ENCODE peak calls at places on chromosomes 13 and 19, in six cellular contexts. G, J, N, Z, D and P are unnamed samples.

GRCh38 chr19:6417713-6418561 is 6.7 kb downstream of the KHSRP start:
- DNase-seq in G (peak; percentile 29), J (no peak), N (peak; percentile 66), Z (peak; percentile 5), D (no peak), P (no peak)

GRCh38 chr19:11377237-11377636 is 2.8 kb downstream of the SWSAP1 start:
- DNase-seq in G (peak; percentile 96), J (peak; percentile 87), N (peak; percentile 64), Z (peak; percentile 94), D (peak; percentile 66), P (peak; percentile 46)

GRCh38 chr19:16585808-16586476 is 13.7 kb upstream of the SLC35E1 start:
- DNase-seq in G (no peak), J (peak; percentile 41), N (no peak), Z (peak; percentile 19), D (no peak), P (no peak)

GRCh38 chr13:108425056-108425455 is 155.5 kb downstream of the TNFSF13B start:
- DNase-seq in G (no peak), J (no peak), N (no peak), Z (no peak), D (no peak), P (no peak)

GRCh38 chr13:59874973-59875372 is 288.8 kb downstream of the DIAPH3 start:
- DNase-seq in G (no peak), J (no peak), N (no peak), Z (no peak), D (no peak), P (no peak)

GRCh38 chr19:5801796-5802616 is 2.9 kb upstream of the NRTN start:
- DNase-seq in G (no peak), J (no peak), N (no peak), Z (peak; percentile 12), D (no peak), P (no peak)

GRCh38 chr13:40074338-40074737 is 418.9 kb downstream of the COG6 start:
- DNase-seq in G (no peak), J (no peak), N (peak; percentile 37), Z (no peak), D (no peak), P (no peak)

GRCh38 chr13:113547248-113547971 is 37.1 kb upstream of the TFDP1 start:
- DNase-seq in G (no peak), J (no peak), N (no peak), Z (peak; percentile 39), D (peak; percentile 13), P (no peak)

GRCh38 chr19:2171349-2172145 is 7.8 kb downstream of the DOT1L start:
- DNase-seq in G (no peak), J (no peak), N (no peak), Z (peak; percentile 36), D (no peak), P (no peak)

GRCh38 chr19:35756373-35757230 is at the start of gene HSPB6:
- DNase-seq in G (no peak), J (no peak), N (peak; percentile 91), Z (peak; percentile 72), D (no peak), P (no peak)

GRCh38 chr19:54335979-54336892 is 2.7 kb downstream of the LILRA4 start:
- DNase-seq in G (no peak), J (no peak), N (no peak), Z (no peak), D (no peak), P (no peak)

GRCh38 chr13:97109841-97110492 is 112.2 kb upstream of the MBNL2 start:
- DNase-seq in G (peak; percentile 82), J (peak; percentile 85), N (peak; percentile 95), Z (peak; percentile 85), D (peak; percentile 88), P (peak; percentile 88)

GRCh38 chr19:43395561-43395960 is 19.1 kb upstream of the TEX101 start:
- DNase-seq in G (peak; percentile 27), J (peak; percentile 55), N (no peak), Z (no peak), D (no peak), P (no peak)

GRCh38 chr13:37429976-37430375 is 168.6 kb downstream of the POSTN start:
- DNase-seq in G (no peak), J (peak; percentile 39), N (no peak), Z (peak; percentile 98), D (no peak), P (no peak)

GRCh38 chr19:49997709-49998108 is 27.5 kb downstream of the VRK3 start:
- DNase-seq in G (peak; percentile 48), J (peak; percentile 16), N (no peak), Z (peak; percentile 13), D (no peak), P (peak; percentile 59)

GRCh38 chr13:43414111-43414510 is 372.7 kb downstream of the ENOX1 start:
- DNase-seq in G (no peak), J (no peak), N (no peak), Z (no peak), D (no peak), P (no peak)

GRCh38 chr13:33445476-33445875 is 159.9 kb upstream of the STARD13 start:
- DNase-seq in G (peak; percentile 60), J (no peak), N (no peak), Z (no peak), D (no peak), P (no peak)

GRCh38 chr13:33445024-33445423 is 159.5 kb upstream of the STARD13 start:
- DNase-seq in G (peak; percentile 36), J (no peak), N (no peak), Z (no peak), D (no peak), P (no peak)

GRCh38 chr13:33446821-33447481 is 161.4 kb upstream of the STARD13 start:
- DNase-seq in G (peak; percentile 75), J (peak; percentile 62), N (no peak), Z (no peak), D (peak; percentile 44), P (peak; percentile 14)

GRCh38 chr13:33435207-33435606 is 149.7 kb upstream of the STARD13 start:
- DNase-seq in G (no peak), J (no peak), N (no peak), Z (no peak), D (no peak), P (no peak)

DNA sequence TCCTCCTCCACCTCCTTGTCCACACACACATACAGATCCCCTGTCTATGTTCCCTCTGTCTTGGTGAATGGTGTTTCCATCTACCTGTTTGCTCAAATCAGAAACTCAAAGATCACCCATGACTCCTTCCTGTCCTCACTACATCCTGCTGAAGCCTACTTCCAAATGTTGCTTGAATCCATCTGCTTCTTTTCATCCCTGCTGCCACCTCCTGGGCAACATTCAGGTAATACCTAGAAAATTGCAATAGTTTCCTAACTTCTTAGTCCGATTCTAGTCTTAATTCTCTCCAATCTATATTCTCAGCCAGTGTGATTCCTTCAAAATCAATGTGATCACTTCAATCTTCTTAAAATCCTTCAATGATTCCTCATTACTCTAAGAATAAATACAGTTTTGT is 155.5 kb upstream of the STARD13 start:
- DNase-seq in G (peak; percentile 60), J (peak; percentile 36), N (no peak), Z (peak; percentile 47), D (no peak), P (peak; percentile 24)
- TF ChIP-seq CTCF in G (peak; percentile 64), J (peak; percentile 55), N (no peak), Z (peak; percentile 22), D (no peak), P (no peak)

GRCh38 chr13:33017410-33017929 is 1.2 kb downstream of the KL start:
- DNase-seq in G (no peak), J (peak; percentile 31), N (peak; percentile 18), Z (peak; percentile 6), D (no peak), P (no peak)

GRCh38 chr13:33014291-33014690 is 1.9 kb upstream of the KL start:
- DNase-seq in G (peak; percentile 7), J (no peak), N (no peak), Z (no peak), D (no peak), P (no peak)

GRCh38 chr13:33016414-33017409 is at the start of gene KL:
- DNase-seq in G (no peak), J (no peak), N (peak; percentile 25), Z (no peak), D (peak; percentile 46), P (no peak)

GRCh38 chr13:33015275-33015674 is 948 bp upstream of the KL start:
- DNase-seq in G (no peak), J (no peak), N (no peak), Z (no peak), D (no peak), P (no peak)

DNA sequence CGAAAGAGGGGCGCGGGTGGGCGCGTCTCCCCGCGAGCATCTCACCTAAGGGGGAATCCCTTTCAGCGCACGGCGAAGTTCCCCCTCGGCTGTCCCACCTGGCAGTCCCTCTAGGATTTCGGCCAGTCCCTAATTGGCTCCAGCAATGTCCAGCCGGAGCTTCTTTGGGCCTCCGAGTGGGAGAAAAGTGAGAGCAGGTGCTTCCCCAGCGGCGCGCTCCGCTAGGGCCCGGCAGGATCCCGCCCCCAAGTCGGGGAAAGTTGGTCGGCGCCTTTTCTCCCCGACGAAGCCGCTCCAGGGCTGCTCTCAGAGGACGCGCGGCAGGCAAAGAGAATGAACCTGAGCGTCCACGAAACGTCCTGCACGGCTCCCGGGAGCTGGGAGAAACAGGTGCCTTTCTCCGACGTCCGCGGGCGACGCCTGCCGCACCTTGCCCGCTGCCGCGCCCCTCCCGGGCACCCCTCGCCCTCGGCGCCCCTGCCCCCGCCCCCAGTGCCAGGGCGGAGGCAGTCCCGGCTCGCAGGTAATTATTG is 366 bp upstream of the KL start:
- DNase-seq in G (no peak), J (no peak), N (peak; percentile 17), Z (no peak), D (no peak), P (no peak)
- H3K27ac ChIP-seq in G (no peak overlapping the region), J (no peak overlapping the region), N (peak overlapping the region; percentile 32), Z (no peak overlapping the region), D (peak overlapping the region; percentile 54), P (no peak overlapping the region)

GRCh38 chr13:31134055-31134711 is 27.5 kb downstream of the HSPH1 start:
- DNase-seq in G (no peak), J (no peak), N (no peak), Z (no peak), D (no peak), P (no peak)

GRCh38 chr13:31129419-31129818 is 32.3 kb downstream of the HSPH1 start:
- DNase-seq in G (no peak), J (no peak), N (no peak), Z (no peak), D (no peak), P (no peak)

GRCh38 chr13:31131470-31131961 is 30.2 kb downstream of the HSPH1 start:
- DNase-seq in G (no peak), J (no peak), N (no peak), Z (no peak), D (no peak), P (no peak)
- TF ChIP-seq CTCF in G (no peak), J (no peak), N (no peak), Z (no peak), D (no peak), P (no peak)

GRCh38 chr13:98652721-98653470 is 76.0 kb upstream of the STK24 start:
- DNase-seq in G (no peak), J (no peak), N (no peak), Z (no peak), D (no peak), P (no peak)

GRCh38 chr13:98656223-98656622 is 79.3 kb upstream of the STK24 start:
- DNase-seq in G (no peak), J (no peak), N (no peak), Z (no peak), D (no peak), P (no peak)

GRCh38 chr13:98658131-98658530 is 81.2 kb upstream of the STK24 start:
- DNase-seq in G (no peak), J (peak; percentile 30), N (no peak), Z (no peak), D (no peak), P (no peak)

GRCh38 chr13:98653471-98653985 is 76.6 kb upstream of the STK24 start:
- DNase-seq in G (peak; percentile 84), J (peak; percentile 76), N (peak; percentile 74), Z (peak; percentile 71), D (peak; percentile 76), P (peak; percentile 89)

GRCh38 chr13:98657506-98658085 is 80.7 kb upstream of the STK24 start:
- DNase-seq in G (no peak), J (no peak), N (no peak), Z (no peak), D (no peak), P (no peak)
- H3K27ac ChIP-seq in G (peak overlapping the region; percentile 26), J (no peak overlapping the region), N (peak overlapping the region; percentile 26), Z (no peak overlapping the region), D (no peak overlapping the region), P (no peak overlapping the region)